ENCODE peak calls at places on chromosomes 11 and 22, in seven cellular contexts. B is bronchial epithelial cell; G is NT2/D1; P is LNCaP clone FGC; S is HCT116; E is naive thymus-derived CD4-positive, alpha-beta T cell; O is GM23248. V is an unnamed sample.

GRCh38 chr11:64675417-64676252 is 47.4 kb downstream of the NRXN2 start:
- DNase-seq in E (no peak), O (peak), P (no peak), G (no peak), B (peak), S (no peak), V (no peak)

GRCh38 chr22:43275545-43275981 is 67.6 kb downstream of the SCUBE1 start:
- DNase-seq in S (peak), P (no peak), O (no peak), G (no peak), E (no peak), B (peak), V (no peak)

GRCh38 chr11:107848345-107848744 is 10.2 kb downstream of the SLC35F2 start:
- DNase-seq in G (no peak), B (no peak), O (no peak), S (no peak), E (no peak), P (no peak), V (no peak)

GRCh38 chr22:50694099-50694498 is 21.5 kb downstream of the SHANK3 start:
- DNase-seq in P (no peak), O (peak), B (peak), E (no peak), G (no peak), S (no peak), V (no peak)

GRCh38 chr22:46587492-46588278 is 32.5 kb upstream of the GRAMD4 start:
- DNase-seq in O (no peak), P (no peak), G (no peak), S (no peak), E (no peak), B (no peak), V (peak)

GRCh38 chr11:19683141-19683805 is 29.4 kb upstream of the NAV2 start:
- DNase-seq in B (no peak), E (no peak), G (no peak), S (no peak), O (peak), P (no peak), V (peak)

GRCh38 chr11:31262761-31263160 is 106.8 kb downstream of the DCDC1 start:
- DNase-seq in B (peak), E (no peak), O (peak), P (no peak), S (no peak), G (no peak), V (no peak)

GRCh38 chr22:24541681-24542515 is 13.0 kb downstream of the GUCD1 start:
- DNase-seq in O (no peak), B (no peak), G (no peak), P (no peak), E (no peak), S (no peak), V (peak)

GRCh38 chr11:47413908-47414684 is 5.7 kb downstream of the SLC39A13 start:
- DNase-seq in O (peak), B (no peak), G (no peak), S (no peak), P (no peak), E (no peak), V (no peak)

GRCh38 chr22:35739642-35740041 is 22.0 kb downstream of the APOL5 start:
- DNase-seq in P (no peak), O (peak), G (no peak), E (peak), S (no peak), B (no peak), V (no peak)

GRCh38 chr11:49995559-49995958 is 13.2 kb upstream of the OR4C12 start:
- DNase-seq in E (no peak), G (peak), O (peak), S (peak), P (peak), B (peak), V (no peak)

GRCh38 chr11:106691807-106692365 is 326.4 kb downstream of the GUCY1A2 start:
- DNase-seq in G (no peak), E (no peak), P (no peak), B (peak), O (peak), S (no peak), V (no peak)

GRCh38 chr11:43899094-43899493 is 18.5 kb downstream of the ALKBH3 start:
- DNase-seq in P (no peak), O (no peak), E (no peak), B (no peak), G (no peak), S (no peak), V (no peak)

GRCh38 chr11:44628730-44629361 is 63.4 kb downstream of the CD82 start:
- DNase-seq in B (no peak), G (no peak), E (no peak), P (no peak), S (no peak), O (no peak), V (no peak)

GRCh38 chr22:42269407-42270177 is 861 bp downstream of the TCF20 start:
- DNase-seq in S (peak), E (peak), G (no peak), P (no peak), B (peak), O (peak), V (peak)

GRCh38 chr11:57144075-57144474 is 37.7 kb upstream of the LRRC55 start:
- DNase-seq in S (no peak), B (no peak), E (no peak), P (no peak), G (no peak), O (no peak), V (no peak)

GRCh38 chr22:19270873-19271272 is 20.6 kb downstream of the CLTCL1 start:
- DNase-seq in O (no peak), G (no peak), B (no peak), S (no peak), E (no peak), P (no peak), V (no peak)

GRCh38 chr22:23424031-23424430 is 156.1 kb downstream of the IGLL1 start:
- DNase-seq in P (no peak), S (no peak), E (no peak), G (no peak), B (no peak), O (no peak), V (no peak)
- H3K4me3 ChIP-seq in P (no peak), S (no peak), E (no peak), G (no peak), B (no peak), O (no peak), V (no peak)

GRCh38 chr11:7904910-7905309 is 26.2 kb downstream of the OR10A6 start:
- DNase-seq in O (peak), B (peak), G (no peak), E (no peak), P (no peak), S (no peak), V (no peak)
- H3K4me3 ChIP-seq in O (peak), B (peak), G (no peak), E (no peak), P (no peak), S (no peak), V (no peak)

GRCh38 chr11:89491141-89491690 is at the start of gene NOX4:
- DNase-seq in E (no peak), G (peak), O (peak), S (no peak), B (no peak), P (no peak), V (peak)
- H3K4me3 ChIP-seq in E (no peak), G (peak), O (peak), S (no peak), B (peak), P (no peak), V (peak)

GRCh38 chr11:76408171-76408965 is 27.2 kb downstream of the GVQW3 start:
- DNase-seq in G (no peak), E (no peak), B (no peak), O (no peak), S (no peak), P (no peak), V (no peak)

GRCh38 chr11:76415073-76415472 is 29.7 kb upstream of the EMSY start:
- DNase-seq in S (no peak), G (no peak), O (no peak), P (no peak), E (no peak), B (no peak), V (no peak)

GRCh38 chr11:76410771-76411423 is 29.8 kb downstream of the GVQW3 start:
- DNase-seq in P (no peak), S (no peak), O (peak), G (no peak), E (no peak), B (no peak), V (no peak)
- H3K4me3 ChIP-seq in P (no peak), S (no peak), O (no peak), G (no peak), E (no peak), B (no peak), V (no peak)

DNA sequence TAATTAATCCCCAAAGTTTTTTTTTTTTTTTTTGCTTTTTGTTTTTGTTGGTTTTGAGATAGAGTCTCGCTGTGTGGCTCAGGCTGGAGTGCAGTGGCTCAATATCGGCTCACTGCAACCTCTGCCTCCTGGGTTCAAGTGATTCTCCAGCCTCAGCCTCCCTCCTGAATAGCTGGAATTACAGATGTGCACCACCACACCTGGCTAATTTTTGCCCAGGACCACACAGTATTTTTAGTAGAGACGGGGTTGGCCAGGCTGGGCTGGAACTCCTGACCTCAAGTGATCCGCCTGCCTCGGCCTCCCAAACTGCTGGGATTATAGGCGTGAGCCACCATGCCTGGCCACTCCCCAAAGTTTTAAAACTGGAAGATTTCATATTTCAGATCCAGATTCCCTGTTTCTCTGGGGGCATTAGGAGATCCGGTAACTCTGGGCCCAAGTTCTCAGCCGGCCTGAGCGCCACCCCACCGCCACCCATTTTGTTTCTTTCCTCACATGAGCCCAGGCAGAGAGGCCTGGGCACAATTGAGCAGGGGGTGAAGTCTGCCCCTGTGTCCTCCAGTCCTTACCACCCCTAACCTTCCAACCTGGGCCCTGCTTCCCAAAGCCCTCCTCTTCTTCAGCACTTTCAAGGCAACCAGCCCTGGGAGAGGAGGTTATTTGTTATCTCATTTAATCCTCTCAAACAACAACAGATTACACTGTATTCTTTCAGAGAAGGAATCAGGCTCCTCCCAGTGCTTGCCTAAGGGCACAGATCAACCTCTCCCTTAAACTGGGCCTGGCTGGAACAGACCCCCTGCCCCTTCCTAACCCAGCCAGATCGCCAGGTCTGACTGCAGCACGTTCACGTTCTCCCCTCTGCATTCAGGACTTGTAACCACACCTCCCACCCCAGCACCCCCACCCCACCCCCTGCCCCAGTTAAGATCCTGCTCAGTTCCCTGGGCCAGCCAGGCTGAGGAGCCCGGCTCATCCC is 1.9 kb upstream of the CSNK1E start:
- DNase-seq in O (no peak), E (no peak), S (no peak), G (no peak), P (no peak), B (no peak), V (no peak)
- H3K4me3 ChIP-seq in O (peak), E (no peak), S (peak), G (no peak), P (no peak), B (no peak), V (no peak)

GRCh38 chr22:45008853-45009751 is 703 bp downstream of the PHF21B start:
- DNase-seq in O (peak), G (no peak), E (no peak), P (no peak), B (no peak), S (no peak), V (no peak)
- H3K4me3 ChIP-seq in O (peak), G (peak), E (no peak), P (peak), B (peak), S (no peak), V (no peak)

GRCh38 chr11:62004473-62004872 is 37.0 kb upstream of the FTH1 start:
- DNase-seq in P (no peak), E (no peak), G (no peak), S (no peak), B (no peak), O (peak), V (peak)

GRCh38 chr11:62000539-62001446 is 33.4 kb upstream of the FTH1 start:
- DNase-seq in B (no peak), S (no peak), E (no peak), G (no peak), O (no peak), P (no peak), V (peak)

GRCh38 chr11:61999141-61999975 is 31.9 kb upstream of the FTH1 start:
- DNase-seq in S (no peak), O (no peak), G (no peak), P (no peak), B (peak), E (no peak), V (peak)

GRCh38 chr11:62005231-62005661 is 37.8 kb upstream of the FTH1 start:
- DNase-seq in E (no peak), G (no peak), S (no peak), O (peak), P (no peak), B (no peak), V (no peak)

GRCh38 chr11:62001450-62002178 is 34.2 kb upstream of the FTH1 start:
- DNase-seq in P (no peak), G (no peak), S (no peak), E (no peak), B (no peak), O (no peak), V (peak)
- H3K4me3 ChIP-seq in P (no peak), G (no peak), S (no peak), E (no peak), B (no peak), O (no peak), V (no peak)

GRCh38 chr11:126254819-126255218 is 13.9 kb downstream of the SRPRA start:
- DNase-seq in E (no peak), B (no peak), G (no peak), P (no peak), O (no peak), S (no peak), V (no peak)

GRCh38 chr11:126253265-126253664 is 15.4 kb downstream of the SRPRA start:
- DNase-seq in E (no peak), P (no peak), B (no peak), G (no peak), S (no peak), O (no peak), V (no peak)

GRCh38 chr11:126257764-126258163 is 10.9 kb downstream of the SRPRA start:
- DNase-seq in S (no peak), G (no peak), P (no peak), E (no peak), O (peak), B (no peak), V (no peak)

GRCh38 chr11:126256216-126256615 is 12.5 kb downstream of the SRPRA start:
- DNase-seq in E (no peak), P (no peak), G (no peak), O (no peak), S (no peak), B (no peak), V (no peak)

DNA sequence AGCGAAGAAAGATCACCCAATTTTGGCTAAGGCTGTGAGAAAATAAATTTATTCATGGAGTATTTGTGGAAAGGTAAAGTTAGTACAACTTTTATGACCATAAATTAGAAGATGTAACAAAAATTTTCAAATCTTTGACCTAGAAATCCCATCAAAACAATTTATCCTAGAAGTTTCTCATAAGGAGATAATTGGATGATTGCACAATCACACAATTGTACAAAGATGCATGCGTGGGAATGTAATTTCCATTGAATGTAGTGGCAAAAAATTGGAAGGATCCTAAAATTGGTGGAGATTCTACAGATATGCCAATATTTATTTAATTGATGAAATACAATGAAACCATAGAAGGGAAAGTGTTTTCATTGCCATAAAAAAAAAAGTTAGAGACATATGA is 11.6 kb downstream of the SRPRA start:
- DNase-seq in G (no peak), S (no peak), E (no peak), B (no peak), O (peak), P (no peak), V (no peak)
- H3K4me3 ChIP-seq in G (no peak), S (no peak), E (no peak), B (no peak), O (no peak), P (no peak), V (no peak)

V was measured in right lobe of liver.